ENCODE peak calls at places on chromosomes 4 and X, in six cellular contexts. One of them, this sample, is unnamed.
A peak's percentile ranks its signal among the peaks of the same experiment; 100 is the strongest.

GRCh38 chrX:49247916-49248811 is 12.9 kb downstream of the CCDC22 start:
- DNase-seq in cardiac fibroblast: no peak
- DNase-seq in right lobe of liver: no peak
- DNase-seq in neural crest cell: no peak
- DNase-seq in dorsolateral prefrontal cortex: no peak
- DNase-seq in CD4-positive, alpha-beta T cell: no peak
- DNase-seq in this sample: no peak

GRCh38 chrX:47217121-47217851 is 1.2 kb upstream of the CDK16 start:
- DNase-seq in right lobe of liver: no peak
- DNase-seq in cardiac fibroblast: peak; percentile 66
- DNase-seq in neural crest cell: peak; percentile 17
- DNase-seq in dorsolateral prefrontal cortex: no peak
- DNase-seq in CD4-positive, alpha-beta T cell: no peak
- DNase-seq in this sample: no peak

GRCh38 chrX:74049126-74049525 is 254.9 kb upstream of the ZCCHC13 start:
- DNase-seq in cardiac fibroblast: no peak
- DNase-seq in neural crest cell: no peak
- DNase-seq in dorsolateral prefrontal cortex: no peak
- DNase-seq in right lobe of liver: no peak
- DNase-seq in CD4-positive, alpha-beta T cell: no peak
- DNase-seq in this sample: no peak

GRCh38 chrX:32987139-32987538 is 224.2 kb downstream of the DMD start:
- DNase-seq in neural crest cell: no peak
- DNase-seq in right lobe of liver: no peak
- DNase-seq in CD4-positive, alpha-beta T cell: no peak
- DNase-seq in dorsolateral prefrontal cortex: no peak
- DNase-seq in cardiac fibroblast: no peak
- DNase-seq in this sample: no peak

GRCh38 chr4:74451214-74451661 is 6.3 kb downstream of the AREG start:
- DNase-seq in CD4-positive, alpha-beta T cell: no peak
- DNase-seq in neural crest cell: no peak
- DNase-seq in dorsolateral prefrontal cortex: no peak
- DNase-seq in right lobe of liver: no peak
- DNase-seq in cardiac fibroblast: peak; percentile 88
- DNase-seq in this sample: no peak

GRCh38 chr4:174248407-174248806 is 35.1 kb downstream of the FBXO8 start:
- DNase-seq in cardiac fibroblast: no peak
- DNase-seq in neural crest cell: no peak
- DNase-seq in CD4-positive, alpha-beta T cell: no peak
- DNase-seq in right lobe of liver: no peak
- DNase-seq in dorsolateral prefrontal cortex: no peak
- DNase-seq in this sample: no peak

GRCh38 chr4:38957239-38957815 is 74.9 kb downstream of the TMEM156 start:
- DNase-seq in dorsolateral prefrontal cortex: no peak
- DNase-seq in right lobe of liver: no peak
- DNase-seq in neural crest cell: no peak
- DNase-seq in CD4-positive, alpha-beta T cell: no peak
- DNase-seq in cardiac fibroblast: peak; percentile 25
- DNase-seq in this sample: no peak

GRCh38 chr4:56787380-56787779 is 34.1 kb downstream of the SPINK2 start:
- DNase-seq in CD4-positive, alpha-beta T cell: no peak
- DNase-seq in right lobe of liver: peak; percentile 17
- DNase-seq in cardiac fibroblast: no peak
- DNase-seq in dorsolateral prefrontal cortex: no peak
- DNase-seq in neural crest cell: no peak
- DNase-seq in this sample: no peak

GRCh38 chr4:148141536-148141935 is 300.7 kb downstream of the NR3C2 start:
- DNase-seq in CD4-positive, alpha-beta T cell: no peak
- DNase-seq in right lobe of liver: no peak
- DNase-seq in dorsolateral prefrontal cortex: no peak
- DNase-seq in neural crest cell: no peak
- DNase-seq in cardiac fibroblast: no peak
- DNase-seq in this sample: no peak

GRCh38 chrX:119622356-119623232 is 16.4 kb upstream of the NKRF start:
- DNase-seq in dorsolateral prefrontal cortex: no peak
- DNase-seq in cardiac fibroblast: peak; percentile 78
- DNase-seq in right lobe of liver: no peak
- DNase-seq in CD4-positive, alpha-beta T cell: no peak
- DNase-seq in neural crest cell: no peak
- DNase-seq in this sample: no peak

GRCh38 chr4:183989931-183990330 is 84.8 kb downstream of the STOX2 start:
- DNase-seq in cardiac fibroblast: peak; percentile 48
- DNase-seq in neural crest cell: no peak
- DNase-seq in CD4-positive, alpha-beta T cell: no peak
- DNase-seq in right lobe of liver: no peak
- DNase-seq in dorsolateral prefrontal cortex: no peak
- DNase-seq in this sample: no peak

GRCh38 chrX:139798701-139799100 is 90.7 kb upstream of the MCF2 start:
- DNase-seq in dorsolateral prefrontal cortex: no peak
- DNase-seq in CD4-positive, alpha-beta T cell: no peak
- DNase-seq in neural crest cell: no peak
- DNase-seq in cardiac fibroblast: no peak
- DNase-seq in right lobe of liver: no peak
- DNase-seq in this sample: no peak

GRCh38 chr4:127604949-127605709 is 27.6 kb upstream of the INTU start:
- DNase-seq in neural crest cell: no peak
- DNase-seq in right lobe of liver: no peak
- DNase-seq in CD4-positive, alpha-beta T cell: no peak
- DNase-seq in cardiac fibroblast: peak; percentile 73
- DNase-seq in dorsolateral prefrontal cortex: no peak
- DNase-seq in this sample: no peak

GRCh38 chrX:270848-271367 is 10.3 kb upstream of the PLCXD1 start:
- DNase-seq in CD4-positive, alpha-beta T cell: no peak
- DNase-seq in right lobe of liver: no peak
- DNase-seq in dorsolateral prefrontal cortex: no peak
- DNase-seq in neural crest cell: no peak
- DNase-seq in cardiac fibroblast: no peak
- DNase-seq in this sample: no peak

GRCh38 chr4:41696131-41696530 is 52.4 kb downstream of the PHOX2B start:
- DNase-seq in dorsolateral prefrontal cortex: no peak
- DNase-seq in CD4-positive, alpha-beta T cell: no peak
- DNase-seq in cardiac fibroblast: peak; percentile 9
- DNase-seq in right lobe of liver: no peak
- DNase-seq in neural crest cell: no peak
- DNase-seq in this sample: no peak

GRCh38 chr4:38846015-38846414 is 10.6 kb downstream of the TLR6 start:
- DNase-seq in CD4-positive, alpha-beta T cell: no peak
- DNase-seq in cardiac fibroblast: peak; percentile 5
- DNase-seq in neural crest cell: no peak
- DNase-seq in right lobe of liver: no peak
- DNase-seq in dorsolateral prefrontal cortex: no peak
- DNase-seq in this sample: no peak

GRCh38 chr4:87141428-87141827 is 79.0 kb downstream of the KLHL8 start:
- DNase-seq in neural crest cell: no peak
- DNase-seq in dorsolateral prefrontal cortex: no peak
- DNase-seq in right lobe of liver: no peak
- DNase-seq in CD4-positive, alpha-beta T cell: no peak
- DNase-seq in cardiac fibroblast: no peak
- DNase-seq in this sample: no peak

GRCh38 chr4:86482851-86483490 is 111.1 kb upstream of the PTPN13 start:
- DNase-seq in right lobe of liver: no peak
- DNase-seq in neural crest cell: peak; percentile 50
- DNase-seq in dorsolateral prefrontal cortex: no peak
- DNase-seq in cardiac fibroblast: no peak
- DNase-seq in CD4-positive, alpha-beta T cell: no peak
- DNase-seq in this sample: no peak

GRCh38 chrX:145178268-145178667 is 69.0 kb upstream of the SPANXN1 start:
- DNase-seq in dorsolateral prefrontal cortex: no peak
- DNase-seq in CD4-positive, alpha-beta T cell: no peak
- DNase-seq in neural crest cell: no peak
- DNase-seq in right lobe of liver: no peak
- DNase-seq in cardiac fibroblast: no peak
- DNase-seq in this sample: no peak
- TF ChIP-seq CTCF in dorsolateral prefrontal cortex: peak; percentile 19
- TF ChIP-seq CTCF in CD4-positive, alpha-beta T cell: no peak
- TF ChIP-seq CTCF in neural crest cell: peak; percentile 55
- TF ChIP-seq CTCF in right lobe of liver: peak; percentile 44
- TF ChIP-seq CTCF in cardiac fibroblast: peak; percentile 17
- TF ChIP-seq CTCF in this sample: peak; percentile 17

DNA sequence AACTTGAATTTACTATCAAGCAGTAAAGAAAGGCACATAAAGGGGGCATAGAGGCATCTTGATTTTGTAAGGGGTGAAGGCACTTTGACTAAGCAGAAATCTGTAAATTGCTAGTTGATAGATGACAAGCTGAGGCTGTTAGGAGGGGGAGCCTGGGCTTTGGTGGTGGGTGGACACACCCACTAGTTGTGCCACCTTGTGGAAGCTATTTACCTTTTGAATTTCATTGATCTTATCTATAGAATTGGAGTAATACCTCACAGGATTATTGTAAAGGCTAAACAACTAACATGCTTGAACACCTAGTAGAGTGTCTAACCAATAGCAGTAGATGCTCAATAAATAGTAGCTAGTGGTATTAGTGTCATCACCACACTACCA is 142.8 kb upstream of the KCNIP4 start:
- DNase-seq in cardiac fibroblast: no peak
- DNase-seq in neural crest cell: no peak
- DNase-seq in right lobe of liver: no peak
- DNase-seq in dorsolateral prefrontal cortex: no peak
- DNase-seq in CD4-positive, alpha-beta T cell: no peak
- DNase-seq in this sample: no peak
- TF ChIP-seq CTCF in cardiac fibroblast: no peak
- TF ChIP-seq CTCF in neural crest cell: peak; percentile 25
- TF ChIP-seq CTCF in right lobe of liver: no peak
- TF ChIP-seq CTCF in dorsolateral prefrontal cortex: no peak
- TF ChIP-seq CTCF in CD4-positive, alpha-beta T cell: no peak
- TF ChIP-seq CTCF in this sample: no peak

GRCh38 chrX:53018627-53019026 is 30.0 kb upstream of the GPR173 start:
- DNase-seq in right lobe of liver: no peak
- DNase-seq in neural crest cell: no peak
- DNase-seq in dorsolateral prefrontal cortex: no peak
- DNase-seq in cardiac fibroblast: no peak
- DNase-seq in CD4-positive, alpha-beta T cell: no peak
- DNase-seq in this sample: no peak
- TF ChIP-seq CTCF in right lobe of liver: no peak
- TF ChIP-seq CTCF in neural crest cell: no peak
- TF ChIP-seq CTCF in dorsolateral prefrontal cortex: no peak
- TF ChIP-seq CTCF in cardiac fibroblast: no peak
- TF ChIP-seq CTCF in CD4-positive, alpha-beta T cell: no peak
- TF ChIP-seq CTCF in this sample: peak; percentile 13

DNA sequence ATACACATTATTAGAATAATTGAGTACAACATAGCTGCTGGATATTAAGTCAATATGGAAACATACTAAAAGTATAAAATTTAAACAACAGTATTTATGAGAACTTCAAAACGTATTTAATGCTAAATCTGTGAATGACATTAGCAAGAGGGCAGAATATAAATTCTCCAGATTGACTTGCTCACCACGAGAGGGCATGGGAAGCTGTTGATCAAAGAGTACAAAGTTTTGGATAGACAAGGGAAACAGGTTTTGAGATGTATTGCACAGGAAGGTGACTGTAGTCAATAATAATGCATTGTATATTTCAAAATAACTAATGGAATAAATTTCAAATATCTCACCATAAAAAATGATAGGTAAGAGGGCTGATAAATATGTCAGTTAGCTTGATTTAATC is 768.2 kb downstream of the CENPC start:
- DNase-seq in dorsolateral prefrontal cortex: no peak
- DNase-seq in neural crest cell: no peak
- DNase-seq in right lobe of liver: no peak
- DNase-seq in cardiac fibroblast: no peak
- DNase-seq in CD4-positive, alpha-beta T cell: no peak
- DNase-seq in this sample: no peak
- TF ChIP-seq CTCF in dorsolateral prefrontal cortex: no peak
- TF ChIP-seq CTCF in neural crest cell: no peak
- TF ChIP-seq CTCF in right lobe of liver: no peak
- TF ChIP-seq CTCF in cardiac fibroblast: no peak
- TF ChIP-seq CTCF in CD4-positive, alpha-beta T cell: no peak
- TF ChIP-seq CTCF in this sample: peak; percentile 18

GRCh38 chrX:97159916-97160800 is 276.4 kb downstream of the RPA4 start:
- DNase-seq in cardiac fibroblast: no peak
- DNase-seq in CD4-positive, alpha-beta T cell: no peak
- DNase-seq in right lobe of liver: no peak
- DNase-seq in neural crest cell: peak; percentile 1
- DNase-seq in dorsolateral prefrontal cortex: no peak
- DNase-seq in this sample: no peak
- TF ChIP-seq CTCF in cardiac fibroblast: no peak
- TF ChIP-seq CTCF in CD4-positive, alpha-beta T cell: no peak
- TF ChIP-seq CTCF in right lobe of liver: no peak
- TF ChIP-seq CTCF in neural crest cell: no peak
- TF ChIP-seq CTCF in dorsolateral prefrontal cortex: no peak
- TF ChIP-seq CTCF in this sample: no peak

GRCh38 chrX:72001471-72001870 is 90.8 kb downstream of the NHSL2 start:
- DNase-seq in cardiac fibroblast: no peak
- DNase-seq in dorsolateral prefrontal cortex: no peak
- DNase-seq in right lobe of liver: no peak
- DNase-seq in CD4-positive, alpha-beta T cell: no peak
- DNase-seq in neural crest cell: no peak
- DNase-seq in this sample: no peak

GRCh38 chrX:71997320-71997719 is 86.7 kb downstream of the NHSL2 start:
- DNase-seq in right lobe of liver: no peak
- DNase-seq in CD4-positive, alpha-beta T cell: no peak
- DNase-seq in dorsolateral prefrontal cortex: no peak
- DNase-seq in cardiac fibroblast: no peak
- DNase-seq in neural crest cell: no peak
- DNase-seq in this sample: no peak

GRCh38 chrX:71999535-71999934 is 88.9 kb downstream of the NHSL2 start:
- DNase-seq in neural crest cell: no peak
- DNase-seq in dorsolateral prefrontal cortex: no peak
- DNase-seq in CD4-positive, alpha-beta T cell: no peak
- DNase-seq in cardiac fibroblast: no peak
- DNase-seq in right lobe of liver: no peak
- DNase-seq in this sample: no peak

GRCh38 chrX:71996826-71997225 is 86.2 kb downstream of the NHSL2 start:
- DNase-seq in dorsolateral prefrontal cortex: no peak
- DNase-seq in cardiac fibroblast: peak; percentile 11
- DNase-seq in CD4-positive, alpha-beta T cell: no peak
- DNase-seq in right lobe of liver: no peak
- DNase-seq in neural crest cell: no peak
- DNase-seq in this sample: no peak

DNA sequence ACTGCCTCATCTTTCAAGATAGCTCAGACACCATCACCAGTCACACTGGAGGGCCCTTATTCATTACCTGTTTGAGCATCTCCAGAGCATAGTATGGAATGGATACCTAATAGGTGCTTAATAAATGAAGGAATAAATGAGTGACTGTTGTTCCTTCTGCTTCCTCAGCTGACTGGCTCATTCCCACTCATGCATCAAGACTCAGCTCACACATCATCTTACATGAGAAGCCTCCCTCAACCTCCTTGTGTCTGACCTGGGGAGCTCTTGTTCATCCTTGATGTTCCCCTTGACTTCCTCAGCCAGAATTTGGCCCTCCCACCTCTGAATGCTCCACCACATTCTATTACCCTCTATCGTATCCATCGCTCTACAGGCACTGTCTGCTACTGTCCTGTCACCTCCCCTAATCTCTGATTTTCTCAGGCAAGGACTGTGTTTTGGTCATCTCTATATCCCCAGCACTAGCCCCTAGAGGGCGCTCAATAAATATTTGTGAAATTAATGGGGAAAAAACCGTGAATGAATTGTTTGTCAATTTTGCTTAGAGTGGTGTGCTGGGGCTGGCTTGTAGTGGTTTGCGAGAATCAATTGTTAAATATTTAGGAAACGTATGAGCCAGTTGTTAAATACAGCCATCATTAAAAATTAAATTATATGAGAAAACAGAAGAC is 88.3 kb downstream of the NHSL2 start:
- DNase-seq in neural crest cell: peak; percentile 23
- DNase-seq in CD4-positive, alpha-beta T cell: peak; percentile 21
- DNase-seq in cardiac fibroblast: peak; percentile 39
- DNase-seq in right lobe of liver: no peak
- DNase-seq in dorsolateral prefrontal cortex: peak; percentile 26
- DNase-seq in this sample: no peak
- TF ChIP-seq CTCF in neural crest cell: peak; percentile 67
- TF ChIP-seq CTCF in CD4-positive, alpha-beta T cell: peak; percentile 71
- TF ChIP-seq CTCF in cardiac fibroblast: peak; percentile 54
- TF ChIP-seq CTCF in right lobe of liver: peak; percentile 76
- TF ChIP-seq CTCF in dorsolateral prefrontal cortex: peak; percentile 58
- TF ChIP-seq CTCF in this sample: peak; percentile 52

This sample was measured in D721Med.